ENCODE peak calls at places on chromosomes 6 and 20, in five cellular contexts. Q is HCT116, I is transverse colon, H is GM12891, X is endothelial cell of umbilical vein. U is an unnamed sample.

GRCh38 chr6:164107297-164107995 is 692.9 kb downstream of the QKI start:
- DNase-seq in Q (no peak), I (no peak), H (no peak), X (no peak), U (no peak)

GRCh38 chr6:168333471-168333870 is 13.9 kb upstream of the DACT2 start:
- DNase-seq in Q (no peak), I (peak), H (no peak), X (no peak), U (no peak)

GRCh38 chr20:51404297-51405060 is 138.0 kb downstream of the NFATC2 start:
- DNase-seq in Q (no peak), I (peak), H (peak), X (no peak), U (no peak)

GRCh38 chr6:47353822-47354221 is 44.1 kb upstream of the TNFRSF21 start:
- DNase-seq in Q (no peak), I (no peak), H (no peak), X (no peak), U (no peak)

GRCh38 chr6:12420626-12421025 is 130.5 kb downstream of the EDN1 start:
- DNase-seq in Q (no peak), I (no peak), H (no peak), X (no peak), U (no peak)

GRCh38 chr6:114520976-114521375 is 178.2 kb upstream of the HS3ST5 start:
- DNase-seq in Q (no peak), I (no peak), H (no peak), X (no peak), U (no peak)

GRCh38 chr6:128336436-128337095 is 183.8 kb downstream of the PTPRK start:
- DNase-seq in Q (no peak), I (no peak), H (no peak), X (no peak), U (no peak)

GRCh38 chr6:35972471-35972985 is 51.6 kb upstream of the SRPK1 start:
- DNase-seq in Q (no peak), I (no peak), H (no peak), X (no peak), U (no peak)

GRCh38 chr6:100093405-100093804 is 99.4 kb upstream of the MCHR2 start:
- DNase-seq in Q (no peak), I (no peak), H (no peak), X (no peak), U (no peak)

GRCh38 chr20:18436847-18437246 is 30.0 kb downstream of the DZANK1 start:
- DNase-seq in Q (no peak), I (no peak), H (no peak), X (no peak), U (no peak)

GRCh38 chr6:56851541-56852248 is 103.2 kb upstream of the BEND6 start:
- DNase-seq in Q (no peak), I (no peak), H (peak), X (peak), U (peak)

DNA sequence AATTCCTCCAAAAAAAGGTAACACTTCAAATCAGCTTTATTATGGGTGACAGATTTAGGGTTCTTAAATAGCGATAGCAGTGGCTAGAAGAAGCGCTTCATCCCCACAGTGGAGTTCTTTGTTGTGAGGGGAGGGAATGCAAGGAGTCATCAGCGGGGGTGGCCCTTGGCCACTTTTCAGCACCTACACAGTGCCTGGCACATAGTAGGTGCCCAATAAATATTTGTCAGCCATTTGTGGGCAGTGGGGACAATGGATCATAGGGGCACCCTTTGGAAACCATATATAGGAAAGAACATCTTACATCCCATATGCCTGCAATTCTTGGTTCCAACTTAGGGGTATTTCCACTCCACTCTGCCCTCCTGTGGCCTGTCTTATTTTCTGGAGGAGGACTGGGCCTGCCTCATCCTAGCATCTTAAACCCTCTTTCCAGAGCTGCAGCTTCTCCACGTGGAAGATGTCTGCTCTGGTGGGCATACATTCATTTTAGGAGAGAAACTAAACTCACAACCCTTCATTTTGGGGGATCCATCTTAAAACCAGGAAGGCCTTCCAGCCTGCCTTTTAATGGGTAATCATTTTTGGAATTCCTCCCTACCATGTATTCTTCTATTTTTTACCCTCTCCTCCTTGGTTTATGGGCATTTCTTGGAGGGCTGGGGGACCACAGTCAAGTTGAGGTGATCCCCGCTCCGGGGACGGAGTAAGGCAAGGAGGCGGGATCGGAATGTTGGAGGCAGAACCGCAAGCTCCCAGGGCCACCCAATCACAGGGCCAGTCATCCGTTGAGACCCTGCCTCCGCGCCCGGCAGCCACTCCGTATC is 2.6 kb upstream of the GPSM3 start:
- DNase-seq in Q (peak), I (peak), H (no peak), X (peak), U (no peak)
- TF ChIP-seq POLR2AphosphoS5 in Q (peak), I (peak), H (no peak), X (no peak), U (no peak)

DNA sequence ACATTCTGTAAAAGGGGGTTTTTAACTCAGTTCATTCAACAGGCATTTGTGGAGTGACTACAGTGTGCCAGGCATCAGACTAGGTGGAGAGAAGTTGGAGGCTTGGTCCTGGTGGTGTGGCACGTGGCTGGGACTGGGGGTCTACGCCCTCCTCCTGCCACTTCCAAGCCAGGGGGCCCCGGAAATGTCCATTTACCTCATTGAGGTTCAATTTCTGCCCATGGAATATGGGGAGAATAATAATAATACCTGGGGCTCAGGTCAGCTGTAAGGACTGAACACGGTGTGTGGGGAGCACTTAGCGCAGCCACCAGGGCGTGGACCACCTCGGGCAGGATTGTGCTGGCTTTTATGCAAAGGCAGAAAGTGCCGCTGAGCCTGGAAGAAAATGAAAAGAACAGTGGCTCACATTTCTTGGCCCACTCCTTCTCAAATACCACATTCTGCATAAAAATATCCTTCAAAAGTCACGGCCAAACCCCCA is 229.4 kb downstream of the ANKRD60 start:
- DNase-seq in Q (no peak), I (no peak), H (no peak), X (peak), U (no peak)
- TF ChIP-seq POLR2AphosphoS5 in Q (no peak), I (no peak), H (no peak), X (no peak), U (no peak)

GRCh38 chr6:132887204-132887603 is 72.8 kb downstream of the RPS12 start:
- DNase-seq in Q (no peak), I (no peak), H (no peak), X (no peak), U (peak)
- TF ChIP-seq POLR2AphosphoS5 in Q (no peak), I (no peak), H (no peak), X (no peak), U (peak)

GRCh38 chr6:157235600-157236039 is 87.7 kb downstream of the TMEM242 start:
- DNase-seq in Q (no peak), I (peak), H (peak), X (peak), U (no peak)
- TF ChIP-seq POLR2AphosphoS5 in Q (no peak), I (peak), H (no peak), X (no peak), U (peak)

GRCh38 chr6:146770965-146771735 is 172.4 kb downstream of the ADGB start:
- DNase-seq in Q (no peak), I (peak), H (no peak), X (peak), U (no peak)
- TF ChIP-seq POLR2AphosphoS5 in Q (no peak), I (no peak), H (no peak), X (peak), U (no peak)

GRCh38 chr20:57397693-57398108 is 6.5 kb downstream of the RBM38 start:
- DNase-seq in Q (no peak), I (peak), H (no peak), X (no peak), U (no peak)
- TF ChIP-seq POLR2AphosphoS5 in Q (no peak), I (no peak), H (peak), X (no peak), U (no peak)

GRCh38 chr6:41789937-41790502 is 2.5 kb downstream of the TOMM6 start:
- DNase-seq in Q (no peak), I (no peak), H (no peak), X (no peak), U (no peak)

GRCh38 chr6:41791306-41791705 is 3.8 kb downstream of the TOMM6 start:
- DNase-seq in Q (no peak), I (no peak), H (no peak), X (no peak), U (no peak)

GRCh38 chr6:41796474-41796873 is 9.0 kb downstream of the TOMM6 start:
- DNase-seq in Q (no peak), I (no peak), H (no peak), X (no peak), U (no peak)

GRCh38 chr6:41789390-41789724 is 1.9 kb downstream of the TOMM6 start:
- DNase-seq in Q (no peak), I (no peak), H (no peak), X (no peak), U (no peak)

DNA sequence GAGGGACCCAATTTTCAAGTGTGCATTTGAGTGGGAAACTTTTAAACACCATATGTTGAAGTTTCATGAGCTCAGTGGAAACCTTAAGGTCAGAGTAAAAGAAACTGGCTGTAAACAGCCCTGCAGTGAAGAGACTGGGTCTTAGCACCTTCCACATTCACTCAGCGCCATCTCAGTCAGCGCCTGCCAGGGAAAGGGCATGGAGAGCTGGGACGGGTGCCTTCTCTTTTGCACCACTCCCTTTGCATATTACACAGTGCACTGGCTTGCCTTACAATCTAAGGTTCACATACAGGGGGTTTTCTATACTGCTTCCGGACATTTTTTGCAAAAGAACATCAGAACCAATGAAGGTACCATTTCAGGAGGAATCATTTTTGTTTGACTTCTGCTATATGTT is 4.5 kb downstream of the TOMM6 start:
- DNase-seq in Q (no peak), I (no peak), H (no peak), X (no peak), U (no peak)
- TF ChIP-seq POLR2AphosphoS5 in Q (no peak), I (no peak), H (peak), X (peak), U (no peak)